ENCODE peak calls at places on chromosomes 2 and 18, in four cellular contexts. W, B, H and R are unnamed samples.
A peak's percentile ranks its signal among the peaks of the same experiment; 100 is the strongest.

GRCh38 chr2:95695613-95696012 is 103.8 kb downstream of the TRIM43 start:
- DNase-seq in W (no peak), B (no peak), H (no peak), R (no peak)

GRCh38 chr2:101219281-101219680 is 33.4 kb upstream of the CNOT11 start:
- DNase-seq in B (no peak), H (no peak), W (no peak), R (no peak)

GRCh38 chr18:46067431-46068007 is 4.5 kb downstream of the PSTPIP2 start:
- DNase-seq in H (peak; percentile 43), W (peak; percentile 42), B (peak; percentile 45), R (no peak)

GRCh38 chr2:88199912-88200682 is 30.0 kb downstream of the THNSL2 start:
- DNase-seq in H (no peak), W (no peak), B (peak; percentile 33), R (peak; percentile 53)

GRCh38 chr2:238523158-238524110 is 96.7 kb downstream of the ASB1 start:
- DNase-seq in H (no peak), W (no peak), B (peak; percentile 93), R (peak; percentile 87)

GRCh38 chr2:139000087-139000486 is 219.9 kb upstream of the NXPH2 start:
- DNase-seq in B (no peak), W (no peak), H (no peak), R (peak; percentile 2)

GRCh38 chr2:185785851-185786473 is 47.4 kb downstream of the FSIP2 start:
- DNase-seq in W (no peak), H (no peak), B (no peak), R (no peak)

GRCh38 chr2:105865222-105865913 is 120.7 kb downstream of the NCK2 start:
- DNase-seq in H (no peak), B (no peak), W (no peak), R (no peak)

GRCh38 chr2:242011516-242011915 is 142.0 kb downstream of the RTP5 start:
- DNase-seq in B (no peak), W (no peak), H (no peak), R (no peak)

GRCh38 chr2:3399829-3400228 is 20.3 kb downstream of the TRAPPC12 start:
- DNase-seq in H (no peak), B (no peak), W (no peak), R (peak; percentile 69)

GRCh38 chr2:20381457-20381856 is 30.8 kb upstream of the PUM2 start:
- DNase-seq in B (peak; percentile 59), H (no peak), W (no peak), R (peak; percentile 64)

GRCh38 chr2:3001595-3002184 is 375.9 kb downstream of the EIPR1 start:
- DNase-seq in W (no peak), H (no peak), B (no peak), R (no peak)

GRCh38 chr2:228866781-228867180 is 404.3 kb downstream of the PID1 start:
- DNase-seq in W (no peak), B (no peak), H (no peak), R (no peak)

GRCh38 chr2:25879133-25879730 is 945 bp upstream of the ASXL2 start:
- DNase-seq in H (no peak), B (peak; percentile 96), W (no peak), R (no peak)

GRCh38 chr2:215138466-215138865 is at the start of gene ABCA12:
- DNase-seq in W (no peak), B (no peak), H (peak; percentile 4), R (no peak)

GRCh38 chr2:208224802-208225201 is 30.1 kb downstream of the IDH1 start:
- DNase-seq in B (no peak), W (no peak), H (no peak), R (no peak)

GRCh38 chr2:70094978-70095832 is 7.9 kb downstream of the PCBP1 start:
- DNase-seq in H (no peak), W (no peak), B (peak; percentile 87), R (no peak)

GRCh38 chr18:13403786-13404549 is 185.4 kb downstream of the LDLRAD4 start:
- DNase-seq in H (no peak), B (no peak), W (no peak), R (no peak)

GRCh38 chr2:155872396-155872795 is 460.1 kb downstream of the NR4A2 start:
- DNase-seq in H (no peak), W (no peak), B (no peak), R (no peak)

GRCh38 chr2:32865399-32866068 is 81.2 kb upstream of the LTBP1 start:
- DNase-seq in W (no peak), H (peak; percentile 43), B (no peak), R (no peak)

GRCh38 chr2:151520976-151521375 is 111.3 kb downstream of the RIF1 start:
- DNase-seq in W (no peak), B (no peak), H (no peak), R (no peak)

GRCh38 chr2:178333851-178334250 is 117.1 kb downstream of the PRKRA start:
- DNase-seq in B (no peak), W (no peak), H (no peak), R (no peak)

GRCh38 chr2:196293751-196294486 is 122.5 kb upstream of the STK17B start:
- DNase-seq in H (no peak), W (no peak), B (no peak), R (no peak)

GRCh38 chr2:241270531-241270930 is 44.9 kb downstream of the HDLBP start:
- DNase-seq in W (no peak), B (no peak), H (no peak), R (no peak)

GRCh38 chr2:64797881-64798590 is 144.3 kb upstream of the SERTAD2 start:
- DNase-seq in W (no peak), H (no peak), B (peak; percentile 21), R (no peak)

GRCh38 chr2:168773719-168774521 is 28.5 kb upstream of the NOSTRIN start:
- DNase-seq in B (peak; percentile 71), W (peak; percentile 92), H (peak; percentile 52), R (peak; percentile 39)

GRCh38 chr2:70870790-70871189 is 35.2 kb upstream of the CD207 start:
- DNase-seq in H (no peak), B (no peak), W (no peak), R (peak; percentile 38)

GRCh38 chr18:62245699-62246098 is 58.6 kb downstream of the RELCH start:
- DNase-seq in W (no peak), B (no peak), H (no peak), R (peak; percentile 24)

GRCh38 chr2:50785781-50786180 is 246.2 kb downstream of the NRXN1 start:
- DNase-seq in H (no peak), B (no peak), W (no peak), R (no peak)

GRCh38 chr2:26033270-26033768 is 565 bp upstream of the RAB10 start:
- DNase-seq in W (no peak), H (peak; percentile 71), B (peak; percentile 82), R (no peak)

GRCh38 chr2:30759481-30759880 is 47.8 kb downstream of the CAPN13 start:
- DNase-seq in B (no peak), W (no peak), H (no peak), R (no peak)

GRCh38 chr18:45493830-45494229 is 121.4 kb upstream of the SLC14A2 start:
- DNase-seq in B (no peak), W (no peak), H (no peak), R (no peak)

GRCh38 chr2:58448065-58448507 is 207.0 kb upstream of the FANCL start:
- DNase-seq in B (peak; percentile 83), H (peak; percentile 88), W (peak; percentile 38), R (peak; percentile 45)

GRCh38 chr18:22830511-22830910 is 102.6 kb upstream of the RBBP8 start:
- DNase-seq in B (no peak), W (no peak), H (no peak), R (no peak)

GRCh38 chr2:232319117-232320037 is 59.2 kb upstream of the ALPP start:
- DNase-seq in B (no peak), H (no peak), W (no peak), R (no peak)

GRCh38 chr2:172084484-172084733 is 898 bp upstream of the DLX1 start:
- DNase-seq in W (no peak), B (no peak), H (no peak), R (no peak)

GRCh38 chr2:172084734-172085459 is 410 bp upstream of the DLX1 start:
- DNase-seq in W (peak; percentile 98), B (peak; percentile 92), H (peak; percentile 74), R (peak; percentile 93)

GRCh38 chr2:172082105-172082943 is 3.0 kb upstream of the DLX1 start:
- DNase-seq in B (no peak), H (no peak), W (no peak), R (peak; percentile 36)

GRCh38 chr2:172082944-172083718 is 2.2 kb upstream of the DLX1 start:
- DNase-seq in H (no peak), B (no peak), W (no peak), R (peak; percentile 48)

GRCh38 chr2:172083725-172084483 is 1.4 kb upstream of the DLX1 start:
- DNase-seq in W (peak; percentile 76), H (no peak), B (no peak), R (peak; percentile 30)
- TF ChIP-seq ELF1 in W (no peak), H (no peak), B (no peak), R (no peak)

GRCh38 chr2:73825408-73825807 is 3.4 kb upstream of the STAMBP start:
- DNase-seq in B (no peak), W (no peak), H (no peak), R (no peak)
- TF ChIP-seq ELF1 in B (no peak), W (no peak), H (no peak), R (no peak)

DNA sequence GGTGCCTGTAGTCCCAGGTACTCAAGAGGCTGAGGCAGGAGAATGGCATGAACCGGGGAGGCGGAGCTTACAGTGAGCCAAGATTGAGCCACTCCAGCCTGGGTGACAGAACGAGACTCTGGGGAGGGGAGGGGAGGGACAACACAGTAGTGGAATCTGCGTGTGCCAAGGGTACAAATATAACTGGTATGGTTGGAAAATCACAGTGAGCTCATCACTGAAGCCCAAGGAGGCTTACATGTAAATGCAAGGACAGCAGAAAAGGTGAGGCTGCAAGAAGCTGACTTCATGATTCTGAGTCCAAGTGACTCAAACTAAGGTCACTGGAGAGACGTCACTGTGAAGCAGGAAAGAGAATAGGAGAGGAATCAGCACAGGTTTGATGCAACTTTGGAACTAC is 9.2 kb downstream of the SEPTIN10 start:
- DNase-seq in B (no peak), W (no peak), H (peak; percentile 87), R (no peak)
- TF ChIP-seq ELF1 in B (no peak), W (no peak), H (no peak), R (no peak)

GRCh38 chr2:47785986-47786385 is 3.0 kb downstream of the MSH6 start:
- DNase-seq in H (no peak), W (no peak), B (no peak), R (no peak)

GRCh38 chr2:47783491-47784330 is 766 bp downstream of the MSH6 start:
- DNase-seq in H (peak; percentile 37), B (peak; percentile 60), W (peak; percentile 90), R (peak; percentile 98)

GRCh38 chr2:47782557-47783490 is at the start of gene MSH6:
- DNase-seq in W (peak; percentile 97), H (peak; percentile 68), B (peak; percentile 85), R (peak; percentile 100)

GRCh38 chr2:47779416-47779790 is 3.5 kb upstream of the MSH6 start:
- DNase-seq in B (no peak), H (no peak), W (no peak), R (no peak)

GRCh38 chr2:47784349-47784851 is 1.5 kb downstream of the MSH6 start:
- DNase-seq in W (no peak), H (no peak), B (no peak), R (no peak)
- TF ChIP-seq ELF1 in W (no peak), H (no peak), B (no peak), R (no peak)